ENCODE peak calls at places on chromosomes 11 and 22, in four cellular contexts. K, L, N and G are unnamed samples.

GRCh38 chr11:66653123-66653522 is 14.6 kb downstream of the RBM4 start:
- DNase-seq in K (no peak), L (no peak), N (no peak), G (no peak)

GRCh38 chr22:24485608-24486007 is 9.5 kb upstream of the UPB1 start:
- DNase-seq in K (no peak), L (no peak), N (no peak), G (no peak)

GRCh38 chr11:75816561-75817239 is 1.7 kb downstream of the UVRAG start:
- DNase-seq in K (peak), L (no peak), N (peak), G (no peak)

GRCh38 chr22:16838073-16838472 is 12.9 kb upstream of the XKR3 start:
- DNase-seq in K (no peak), L (no peak), N (no peak), G (peak)

GRCh38 chr11:12160231-12160630 is 49.8 kb downstream of the MICAL2 start:
- DNase-seq in K (no peak), L (no peak), N (no peak), G (no peak)

GRCh38 chr22:46061431-46062231 is 84.7 kb upstream of the WNT7B start:
- DNase-seq in K (no peak), L (no peak), N (no peak), G (no peak)

GRCh38 chr22:24996420-24996952 is 44.0 kb downstream of the KIAA1671 start:
- DNase-seq in K (no peak), L (no peak), N (peak), G (peak)

GRCh38 chr11:19367051-19367709 is 126.4 kb upstream of the E2F8 start:
- DNase-seq in K (no peak), L (no peak), N (peak), G (peak)

GRCh38 chr11:105005451-105005845 is 17.5 kb downstream of the CASP5 start:
- DNase-seq in K (no peak), L (no peak), N (no peak), G (no peak)